ENCODE peak calls at places on chromosomes 2 and 18, in six cellular contexts. L is nucleus accumbens, Z is left ventricle myocardium superior, D is A549, E is KG1, Q is memory B cell. B is an unnamed sample.

GRCh38 chr2:234240917-234241316 is 190.4 kb downstream of the SPP2 start:
- DNase-seq in L (no peak), Z (no peak), D (no peak), E (no peak), Q (no peak), B (peak; percentile 73)

GRCh38 chr18:25044694-25045093 is 307.3 kb downstream of the ZNF521 start:
- DNase-seq in L (no peak), Z (no peak), D (no peak), E (no peak), Q (no peak), B (no peak)

GRCh38 chr2:189674374-189675112 is at the start of gene ANKAR:
- DNase-seq in L (peak; percentile 68), Z (peak; percentile 96), D (peak; percentile 73), E (peak; percentile 18), Q (peak; percentile 89), B (peak; percentile 56)

GRCh38 chr18:61988100-61988499 is 95.3 kb upstream of the RNF152 start:
- DNase-seq in L (no peak), Z (no peak), D (no peak), E (no peak), Q (no peak), B (no peak)

GRCh38 chr2:63060079-63060482 is 9.5 kb downstream of the OTX1 start:
- DNase-seq in L (no peak), Z (no peak), D (no peak), E (peak; percentile 67), Q (no peak), B (no peak)

GRCh38 chr2:201234167-201235139 is 25.9 kb upstream of the CASP8 start:
- DNase-seq in L (no peak), Z (no peak), D (no peak), E (no peak), Q (no peak), B (no peak)

GRCh38 chr18:72940509-72940908 is 72.7 kb upstream of the NETO1 start:
- DNase-seq in L (no peak), Z (no peak), D (no peak), E (no peak), Q (no peak), B (no peak)

GRCh38 chr18:24460388-24460787 is at the start of gene HRH4:
- DNase-seq in L (no peak), Z (no peak), D (no peak), E (no peak), Q (no peak), B (no peak)

GRCh38 chr2:202718614-202719013 is 83.8 kb downstream of the FAM117B start:
- DNase-seq in L (no peak), Z (no peak), D (peak; percentile 7), E (no peak), Q (no peak), B (no peak)

GRCh38 chr2:15926252-15926651 is 14.1 kb upstream of the MYCN start:
- DNase-seq in L (no peak), Z (no peak), D (no peak), E (no peak), Q (no peak), B (no peak)

GRCh38 chr2:133557624-133558023 is 10.6 kb downstream of the NCKAP5 start:
- DNase-seq in L (no peak), Z (no peak), D (no peak), E (no peak), Q (no peak), B (no peak)

GRCh38 chr2:83386559-83386958 is 1072.5 kb downstream of the SUCLG1 start:
- DNase-seq in L (no peak), Z (no peak), D (no peak), E (no peak), Q (no peak), B (no peak)

GRCh38 chr2:180057706-180058412 is 50.8 kb upstream of the CWC22 start:
- DNase-seq in L (no peak), Z (no peak), D (no peak), E (no peak), Q (no peak), B (no peak)

GRCh38 chr2:17717666-17718065 is 35.9 kb downstream of the SMC6 start:
- DNase-seq in L (no peak), Z (no peak), D (no peak), E (no peak), Q (no peak), B (no peak)

GRCh38 chr18:21901423-21901822 is 160.8 kb downstream of the MIB1 start:
- DNase-seq in L (no peak), Z (no peak), D (no peak), E (no peak), Q (no peak), B (no peak)

GRCh38 chr2:17635007-17635406 is 94.5 kb downstream of the VSNL1 start:
- DNase-seq in L (no peak), Z (peak; percentile 52), D (no peak), E (no peak), Q (no peak), B (no peak)

GRCh38 chr2:54676656-54677055 is 46.8 kb upstream of the EML6 start:
- DNase-seq in L (no peak), Z (no peak), D (no peak), E (no peak), Q (no peak), B (no peak)

GRCh38 chr18:23226930-23227728 is 91.8 kb downstream of the CABLES1 start:
- DNase-seq in L (no peak), Z (peak; percentile 69), D (no peak), E (no peak), Q (no peak), B (no peak)

GRCh38 chr18:55588001-55588875 is at the start of gene TCF4:
- DNase-seq in L (peak; percentile 29), Z (peak; percentile 79), D (peak; percentile 12), E (peak; percentile 59), Q (peak; percentile 33), B (no peak)

GRCh38 chr18:56330381-56331115 is 307.8 kb downstream of the TXNL1 start:
- DNase-seq in L (no peak), Z (no peak), D (no peak), E (peak; percentile 29), Q (no peak), B (no peak)

GRCh38 chr2:142462291-142462690 is 331.5 kb upstream of the LRP1B start:
- DNase-seq in L (no peak), Z (no peak), D (no peak), E (no peak), Q (no peak), B (no peak)

GRCh38 chr2:121194626-121195025 is 90.4 kb downstream of the TFCP2L1 start:
- DNase-seq in L (no peak), Z (no peak), D (no peak), E (no peak), Q (no peak), B (no peak)

GRCh38 chr2:133676392-133677130 is 108.3 kb upstream of the NCKAP5 start:
- DNase-seq in L (no peak), Z (no peak), D (no peak), E (no peak), Q (no peak), B (no peak)

GRCh38 chr2:86352137-86352931 is 14.9 kb upstream of the REEP1 start:
- DNase-seq in L (no peak), Z (no peak), D (no peak), E (no peak), Q (no peak), B (no peak)

GRCh38 chr2:38737925-38738324 is 13.2 kb downstream of the SRSF7 start:
- DNase-seq in L (no peak), Z (no peak), D (no peak), E (no peak), Q (no peak), B (no peak)

GRCh38 chr2:126480033-126480432 is 175.9 kb upstream of the GYPC start:
- DNase-seq in L (no peak), Z (no peak), D (no peak), E (no peak), Q (no peak), B (no peak)

B was measured in kidney epithelial cell.